ENCODE peak calls at places on chromosomes 7 and 10, in four cellular contexts. W is colonic mucosa, M is uterus, E is ovary. Z is an unnamed sample. For H3K4me1 and H3K9me3, the result is how much of the 10 kb centered on the place peaks cover.

GRCh38 chr7:93890464-93891068 is at the start of gene TFPI2:
- DNase-seq in W (peak), M (peak), E (peak), Z (no peak)

GRCh38 chr7:27112960-27113949 is 10.8 kb upstream of the HOXA2 start:
- DNase-seq in W (peak), M (peak), E (no peak), Z (peak)

GRCh38 chr7:1314021-1314907 is 81.6 kb downstream of the UNCX start:
- DNase-seq in W (no peak), M (no peak), E (no peak), Z (no peak)

GRCh38 chr7:37942934-37943610 is 22.6 kb downstream of the EPDR1 start:
- DNase-seq in W (peak), M (peak), E (peak), Z (peak)

GRCh38 chr10:13882112-13882711 is 295.4 kb downstream of the PRPF18 start:
- DNase-seq in W (no peak), M (no peak), E (no peak), Z (no peak)

GRCh38 chr10:61781969-61782403 is 119.3 kb downstream of the CABCOCO1 start:
- DNase-seq in W (no peak), M (no peak), E (no peak), Z (no peak)

GRCh38 chr7:106050743-106051110 is 61.4 kb downstream of the SYPL1 start:
- DNase-seq in W (no peak), M (no peak), E (no peak), Z (no peak)

GRCh38 chr7:95686109-95686508 is 86.2 kb upstream of the DYNC1I1 start:
- DNase-seq in W (peak), M (peak), E (peak), Z (peak)

GRCh38 chr7:80721880-80722595 is 83.6 kb downstream of the CD36 start:
- DNase-seq in W (no peak), M (peak), E (no peak), Z (no peak)

GRCh38 chr7:44172352-44172751 is 16.9 kb downstream of the GCK start:
- DNase-seq in W (no peak), M (no peak), E (no peak), Z (no peak)

GRCh38 chr7:45982912-45983719 is 62.0 kb upstream of the IGFBP3 start:
- DNase-seq in W (peak), M (no peak), E (no peak), Z (no peak)

GRCh38 chr10:24722131-24722675 is 1.5 kb downstream of the ARHGAP21 start:
- DNase-seq in W (no peak), M (no peak), E (no peak), Z (no peak)

GRCh38 chr10:118395919-118396318 is 53.8 kb upstream of the FAM204A start:
- DNase-seq in W (no peak), M (no peak), E (no peak), Z (no peak)

GRCh38 chr10:11522821-11523245 is 88.6 kb downstream of the USP6NL start:
- DNase-seq in W (peak), M (no peak), E (no peak), Z (no peak)

GRCh38 chr10:11528286-11528685 is 83.2 kb downstream of the USP6NL start:
- DNase-seq in W (no peak), M (no peak), E (no peak), Z (no peak)

GRCh38 chr10:11527068-11527467 is 84.4 kb downstream of the USP6NL start:
- DNase-seq in W (no peak), M (no peak), E (no peak), Z (no peak)

GRCh38 chr10:11527700-11528255 is 83.7 kb downstream of the USP6NL start:
- DNase-seq in W (no peak), M (no peak), E (no peak), Z (no peak)

GRCh38 chr10:11525503-11525902 is 85.9 kb downstream of the USP6NL start:
- DNase-seq in W (peak), M (peak), E (peak), Z (no peak)
- H3K4me3 ChIP-seq in W (no peak), M (no peak), E (no peak), Z (no peak)

DNA sequence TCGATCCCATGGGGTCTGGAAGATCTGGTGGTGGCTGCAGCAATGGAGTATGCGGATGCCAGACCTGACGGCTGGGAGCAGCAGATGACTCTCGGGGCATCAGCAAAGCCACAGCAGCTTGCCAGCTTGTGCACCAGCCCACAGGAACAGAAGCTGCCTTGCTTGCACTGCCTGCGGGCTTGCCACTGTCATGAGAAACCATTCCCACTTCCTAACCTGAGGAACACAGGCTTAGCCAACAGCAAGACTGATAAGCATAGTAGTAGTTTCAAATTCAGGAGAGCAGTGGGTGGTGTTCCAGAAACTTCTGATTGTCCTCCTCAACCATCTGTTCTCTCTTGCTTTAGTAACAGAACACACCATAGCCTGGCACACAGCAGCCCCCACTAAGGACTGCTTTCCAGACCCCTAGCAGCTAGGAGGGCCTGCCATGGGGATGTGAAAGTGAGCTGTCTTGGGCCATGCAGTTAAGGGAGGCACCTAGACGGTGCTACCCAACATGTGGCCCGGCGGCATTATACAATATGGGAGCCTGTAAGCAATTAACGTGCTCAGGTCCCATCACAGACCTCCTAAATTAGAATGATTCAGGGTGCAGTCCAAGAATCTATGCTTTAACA is 7.3 kb downstream of the ANXA11 start:
- DNase-seq in W (no peak), M (no peak), E (no peak), Z (no peak)
- H3K4me1 ChIP-seq in W (half or more), M (under half), E (under half), Z (half or more)

GRCh38 chr10:37865957-37866671 is 8.7 kb upstream of the ZNF248 start:
- DNase-seq in W (no peak), M (no peak), E (no peak), Z (no peak)
- H3K9me3 ChIP-seq in W (under half), M (under half), E (under half), Z (under half)

DNA sequence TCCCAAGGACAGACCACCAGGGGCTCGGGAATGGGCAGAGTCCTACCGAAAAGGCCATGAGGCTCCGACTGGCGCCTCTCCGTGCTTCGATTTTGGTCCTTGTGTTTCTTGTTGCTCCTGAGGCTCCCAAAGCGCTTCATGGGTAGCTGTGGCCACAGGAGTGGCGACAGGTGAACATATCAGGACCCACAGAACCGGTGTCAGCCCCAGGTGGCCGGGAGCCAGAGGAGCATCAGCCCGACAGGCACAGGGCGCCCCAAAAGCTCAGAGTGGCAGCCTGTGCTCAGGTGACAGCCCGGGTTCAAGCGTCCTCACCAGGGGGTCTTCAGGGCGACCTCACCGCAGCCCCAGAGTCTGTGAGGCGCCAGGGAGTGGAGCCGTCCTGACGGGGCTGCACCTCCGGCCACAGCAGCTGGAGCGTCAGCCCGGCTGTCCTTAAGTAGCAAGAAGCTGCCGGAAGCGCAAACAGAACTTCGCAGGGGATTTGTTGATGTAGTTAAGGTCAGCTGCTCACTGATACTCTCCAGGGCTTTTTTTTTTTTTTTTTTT is 141.0 kb downstream of the PRKAG2 start:
- DNase-seq in W (no peak), M (no peak), E (no peak), Z (no peak)
- H3K4me3 ChIP-seq in W (no peak), M (peak), E (no peak), Z (no peak)

Z was measured in Caco-2.